ENCODE peak calls at places on chromosomes 13 and 19, in six cellular contexts. One of them, this sample, is unnamed.

GRCh38 chr19:7673995-7674667 is 2.8 kb upstream of the MCEMP1 start:
- DNase-seq in lower leg skin: peak
- DNase-seq in NCI-H1436 treated with DMSO at 0.1 percent for 48 hours: no peak
- DNase-seq in activated CD4-positive, alpha-beta memory T cell treated with anti-CD3 and anti-CD28 coated beads, Interleukin-2, amount 10 ng/mL, durations not matched to agents 7 days and 5 days: peak
- DNase-seq in A172: peak
- DNase-seq in WTC11: peak
- DNase-seq in this sample: peak

GRCh38 chr13:29605860-29606526 is 10.5 kb upstream of the SLC7A1 start:
- DNase-seq in lower leg skin: no peak
- DNase-seq in NCI-H1436 treated with DMSO at 0.1 percent for 48 hours: no peak
- DNase-seq in activated CD4-positive, alpha-beta memory T cell treated with anti-CD3 and anti-CD28 coated beads, Interleukin-2, amount 10 ng/mL, durations not matched to agents 7 days and 5 days: no peak
- DNase-seq in A172: no peak
- DNase-seq in WTC11: no peak
- DNase-seq in this sample: no peak

GRCh38 chr13:66624302-66624701 is 605.8 kb downstream of the PCDH9 start:
- DNase-seq in lower leg skin: no peak
- DNase-seq in NCI-H1436 treated with DMSO at 0.1 percent for 48 hours: no peak
- DNase-seq in activated CD4-positive, alpha-beta memory T cell treated with anti-CD3 and anti-CD28 coated beads, Interleukin-2, amount 10 ng/mL, durations not matched to agents 7 days and 5 days: no peak
- DNase-seq in A172: no peak
- DNase-seq in WTC11: no peak
- DNase-seq in this sample: peak

GRCh38 chr19:6101291-6101690 is 9.0 kb downstream of the RFX2 start:
- DNase-seq in lower leg skin: no peak
- DNase-seq in NCI-H1436 treated with DMSO at 0.1 percent for 48 hours: no peak
- DNase-seq in activated CD4-positive, alpha-beta memory T cell treated with anti-CD3 and anti-CD28 coated beads, Interleukin-2, amount 10 ng/mL, durations not matched to agents 7 days and 5 days: no peak
- DNase-seq in A172: no peak
- DNase-seq in WTC11: no peak
- DNase-seq in this sample: no peak

GRCh38 chr13:92951273-92951820 is 275.3 kb upstream of the GPC6 start:
- DNase-seq in lower leg skin: no peak
- DNase-seq in NCI-H1436 treated with DMSO at 0.1 percent for 48 hours: no peak
- DNase-seq in activated CD4-positive, alpha-beta memory T cell treated with anti-CD3 and anti-CD28 coated beads, Interleukin-2, amount 10 ng/mL, durations not matched to agents 7 days and 5 days: no peak
- DNase-seq in A172: no peak
- DNase-seq in WTC11: no peak
- DNase-seq in this sample: peak

GRCh38 chr13:48643159-48643558 is 10.6 kb upstream of the CYSLTR2 start:
- DNase-seq in lower leg skin: no peak
- DNase-seq in NCI-H1436 treated with DMSO at 0.1 percent for 48 hours: no peak
- DNase-seq in activated CD4-positive, alpha-beta memory T cell treated with anti-CD3 and anti-CD28 coated beads, Interleukin-2, amount 10 ng/mL, durations not matched to agents 7 days and 5 days: no peak
- DNase-seq in A172: no peak
- DNase-seq in WTC11: no peak
- DNase-seq in this sample: no peak

GRCh38 chr13:34277971-34278370 is 460.0 kb downstream of the RFC3 start:
- DNase-seq in lower leg skin: no peak
- DNase-seq in NCI-H1436 treated with DMSO at 0.1 percent for 48 hours: no peak
- DNase-seq in activated CD4-positive, alpha-beta memory T cell treated with anti-CD3 and anti-CD28 coated beads, Interleukin-2, amount 10 ng/mL, durations not matched to agents 7 days and 5 days: no peak
- DNase-seq in A172: no peak
- DNase-seq in WTC11: no peak
- DNase-seq in this sample: peak

GRCh38 chr13:108929532-108929931 is 300.1 kb downstream of the MYO16 start:
- DNase-seq in lower leg skin: no peak
- DNase-seq in NCI-H1436 treated with DMSO at 0.1 percent for 48 hours: no peak
- DNase-seq in activated CD4-positive, alpha-beta memory T cell treated with anti-CD3 and anti-CD28 coated beads, Interleukin-2, amount 10 ng/mL, durations not matched to agents 7 days and 5 days: no peak
- DNase-seq in A172: no peak
- DNase-seq in WTC11: no peak
- DNase-seq in this sample: peak

GRCh38 chr19:35310811-35311465 is 18.0 kb upstream of the CD22 start:
- DNase-seq in lower leg skin: no peak
- DNase-seq in NCI-H1436 treated with DMSO at 0.1 percent for 48 hours: no peak
- DNase-seq in activated CD4-positive, alpha-beta memory T cell treated with anti-CD3 and anti-CD28 coated beads, Interleukin-2, amount 10 ng/mL, durations not matched to agents 7 days and 5 days: no peak
- DNase-seq in A172: no peak
- DNase-seq in WTC11: no peak
- DNase-seq in this sample: no peak

GRCh38 chr13:29934531-29935308 is 84.3 kb upstream of the UBL3 start:
- DNase-seq in lower leg skin: no peak
- DNase-seq in NCI-H1436 treated with DMSO at 0.1 percent for 48 hours: no peak
- DNase-seq in activated CD4-positive, alpha-beta memory T cell treated with anti-CD3 and anti-CD28 coated beads, Interleukin-2, amount 10 ng/mL, durations not matched to agents 7 days and 5 days: peak
- DNase-seq in A172: no peak
- DNase-seq in WTC11: no peak
- DNase-seq in this sample: no peak

GRCh38 chr19:38082256-38083118 is 141.5 kb downstream of the DPF1 start:
- DNase-seq in lower leg skin: no peak
- DNase-seq in NCI-H1436 treated with DMSO at 0.1 percent for 48 hours: no peak
- DNase-seq in activated CD4-positive, alpha-beta memory T cell treated with anti-CD3 and anti-CD28 coated beads, Interleukin-2, amount 10 ng/mL, durations not matched to agents 7 days and 5 days: no peak
- DNase-seq in A172: no peak
- DNase-seq in WTC11: no peak
- DNase-seq in this sample: no peak

GRCh38 chr13:22483276-22483675 is 697.5 kb upstream of the SGCG start:
- DNase-seq in lower leg skin: no peak
- DNase-seq in NCI-H1436 treated with DMSO at 0.1 percent for 48 hours: no peak
- DNase-seq in activated CD4-positive, alpha-beta memory T cell treated with anti-CD3 and anti-CD28 coated beads, Interleukin-2, amount 10 ng/mL, durations not matched to agents 7 days and 5 days: no peak
- DNase-seq in A172: no peak
- DNase-seq in WTC11: no peak
- DNase-seq in this sample: no peak

GRCh38 chr19:18794692-18795091 is 3.6 kb upstream of the COMP start:
- DNase-seq in lower leg skin: no peak
- DNase-seq in NCI-H1436 treated with DMSO at 0.1 percent for 48 hours: no peak
- DNase-seq in activated CD4-positive, alpha-beta memory T cell treated with anti-CD3 and anti-CD28 coated beads, Interleukin-2, amount 10 ng/mL, durations not matched to agents 7 days and 5 days: no peak
- DNase-seq in A172: no peak
- DNase-seq in WTC11: no peak
- DNase-seq in this sample: no peak

GRCh38 chr13:103282571-103283450 is 216.6 kb upstream of the SLC10A2 start:
- DNase-seq in lower leg skin: no peak
- DNase-seq in NCI-H1436 treated with DMSO at 0.1 percent for 48 hours: no peak
- DNase-seq in activated CD4-positive, alpha-beta memory T cell treated with anti-CD3 and anti-CD28 coated beads, Interleukin-2, amount 10 ng/mL, durations not matched to agents 7 days and 5 days: no peak
- DNase-seq in A172: peak
- DNase-seq in WTC11: no peak
- DNase-seq in this sample: peak

GRCh38 chr19:1823020-1823419 is 10.9 kb upstream of the ATP8B3 start:
- DNase-seq in lower leg skin: no peak
- DNase-seq in NCI-H1436 treated with DMSO at 0.1 percent for 48 hours: no peak
- DNase-seq in activated CD4-positive, alpha-beta memory T cell treated with anti-CD3 and anti-CD28 coated beads, Interleukin-2, amount 10 ng/mL, durations not matched to agents 7 days and 5 days: no peak
- DNase-seq in A172: no peak
- DNase-seq in WTC11: no peak
- DNase-seq in this sample: no peak

GRCh38 chr13:99926014-99926731 is 45.4 kb downstream of the ZIC5 start:
- DNase-seq in lower leg skin: no peak
- DNase-seq in NCI-H1436 treated with DMSO at 0.1 percent for 48 hours: no peak
- DNase-seq in activated CD4-positive, alpha-beta memory T cell treated with anti-CD3 and anti-CD28 coated beads, Interleukin-2, amount 10 ng/mL, durations not matched to agents 7 days and 5 days: no peak
- DNase-seq in A172: peak
- DNase-seq in WTC11: no peak
- DNase-seq in this sample: peak

GRCh38 chr13:41649659-41650058 is 192.3 kb downstream of the RGCC start:
- DNase-seq in lower leg skin: no peak
- DNase-seq in NCI-H1436 treated with DMSO at 0.1 percent for 48 hours: no peak
- DNase-seq in activated CD4-positive, alpha-beta memory T cell treated with anti-CD3 and anti-CD28 coated beads, Interleukin-2, amount 10 ng/mL, durations not matched to agents 7 days and 5 days: no peak
- DNase-seq in A172: no peak
- DNase-seq in WTC11: peak
- DNase-seq in this sample: peak

GRCh38 chr19:40191836-40192646 is 815 bp downstream of the MAP3K10 start:
- DNase-seq in lower leg skin: no peak
- DNase-seq in NCI-H1436 treated with DMSO at 0.1 percent for 48 hours: no peak
- DNase-seq in activated CD4-positive, alpha-beta memory T cell treated with anti-CD3 and anti-CD28 coated beads, Interleukin-2, amount 10 ng/mL, durations not matched to agents 7 days and 5 days: peak
- DNase-seq in A172: no peak
- DNase-seq in WTC11: peak
- DNase-seq in this sample: no peak

GRCh38 chr19:347946-348861 is 3.6 kb upstream of the MIER2 start:
- DNase-seq in lower leg skin: no peak
- DNase-seq in NCI-H1436 treated with DMSO at 0.1 percent for 48 hours: no peak
- DNase-seq in activated CD4-positive, alpha-beta memory T cell treated with anti-CD3 and anti-CD28 coated beads, Interleukin-2, amount 10 ng/mL, durations not matched to agents 7 days and 5 days: no peak
- DNase-seq in A172: peak
- DNase-seq in WTC11: peak
- DNase-seq in this sample: no peak

GRCh38 chr19:45767881-45768643 is 990 bp downstream of the SIX5 start:
- DNase-seq in lower leg skin: peak
- DNase-seq in NCI-H1436 treated with DMSO at 0.1 percent for 48 hours: no peak
- DNase-seq in activated CD4-positive, alpha-beta memory T cell treated with anti-CD3 and anti-CD28 coated beads, Interleukin-2, amount 10 ng/mL, durations not matched to agents 7 days and 5 days: no peak
- DNase-seq in A172: no peak
- DNase-seq in WTC11: peak
- DNase-seq in this sample: peak

GRCh38 chr13:27925220-27925991 is 5.6 kb downstream of the PDX1 start:
- DNase-seq in lower leg skin: no peak
- DNase-seq in NCI-H1436 treated with DMSO at 0.1 percent for 48 hours: no peak
- DNase-seq in activated CD4-positive, alpha-beta memory T cell treated with anti-CD3 and anti-CD28 coated beads, Interleukin-2, amount 10 ng/mL, durations not matched to agents 7 days and 5 days: no peak
- DNase-seq in A172: no peak
- DNase-seq in WTC11: no peak
- DNase-seq in this sample: no peak

GRCh38 chr13:19183676-19184075 is 2.1 kb upstream of the TUBA3C start:
- DNase-seq in lower leg skin: peak
- DNase-seq in NCI-H1436 treated with DMSO at 0.1 percent for 48 hours: no peak
- DNase-seq in activated CD4-positive, alpha-beta memory T cell treated with anti-CD3 and anti-CD28 coated beads, Interleukin-2, amount 10 ng/mL, durations not matched to agents 7 days and 5 days: no peak
- DNase-seq in A172: no peak
- DNase-seq in WTC11: no peak
- DNase-seq in this sample: no peak

GRCh38 chr19:54481326-54481930 is 8.3 kb upstream of the CDC42EP5 start:
- DNase-seq in lower leg skin: no peak
- DNase-seq in NCI-H1436 treated with DMSO at 0.1 percent for 48 hours: no peak
- DNase-seq in activated CD4-positive, alpha-beta memory T cell treated with anti-CD3 and anti-CD28 coated beads, Interleukin-2, amount 10 ng/mL, durations not matched to agents 7 days and 5 days: peak
- DNase-seq in A172: peak
- DNase-seq in WTC11: peak
- DNase-seq in this sample: peak

GRCh38 chr19:55456347-55456746 is 5.1 kb downstream of the ISOC2 start:
- DNase-seq in lower leg skin: no peak
- DNase-seq in NCI-H1436 treated with DMSO at 0.1 percent for 48 hours: no peak
- DNase-seq in activated CD4-positive, alpha-beta memory T cell treated with anti-CD3 and anti-CD28 coated beads, Interleukin-2, amount 10 ng/mL, durations not matched to agents 7 days and 5 days: no peak
- DNase-seq in A172: no peak
- DNase-seq in WTC11: no peak
- DNase-seq in this sample: no peak

GRCh38 chr19:3224346-3225325 is at the start of gene CELF5:
- DNase-seq in lower leg skin: no peak
- DNase-seq in NCI-H1436 treated with DMSO at 0.1 percent for 48 hours: no peak
- DNase-seq in activated CD4-positive, alpha-beta memory T cell treated with anti-CD3 and anti-CD28 coated beads, Interleukin-2, amount 10 ng/mL, durations not matched to agents 7 days and 5 days: peak
- DNase-seq in A172: peak
- DNase-seq in WTC11: peak
- DNase-seq in this sample: no peak

GRCh38 chr19:2372076-2372612 is 12.1 kb downstream of the TMPRSS9 start:
- DNase-seq in lower leg skin: no peak
- DNase-seq in NCI-H1436 treated with DMSO at 0.1 percent for 48 hours: no peak
- DNase-seq in activated CD4-positive, alpha-beta memory T cell treated with anti-CD3 and anti-CD28 coated beads, Interleukin-2, amount 10 ng/mL, durations not matched to agents 7 days and 5 days: no peak
- DNase-seq in A172: no peak
- DNase-seq in WTC11: no peak
- DNase-seq in this sample: no peak

GRCh38 chr19:35713904-35714440 is 3.8 kb upstream of the KMT2B start:
- DNase-seq in lower leg skin: no peak
- DNase-seq in NCI-H1436 treated with DMSO at 0.1 percent for 48 hours: no peak
- DNase-seq in activated CD4-positive, alpha-beta memory T cell treated with anti-CD3 and anti-CD28 coated beads, Interleukin-2, amount 10 ng/mL, durations not matched to agents 7 days and 5 days: no peak
- DNase-seq in A172: no peak
- DNase-seq in WTC11: no peak
- DNase-seq in this sample: no peak

GRCh38 chr19:12867120-12868099 is 13.8 kb downstream of the DNASE2 start:
- DNase-seq in lower leg skin: no peak
- DNase-seq in NCI-H1436 treated with DMSO at 0.1 percent for 48 hours: no peak
- DNase-seq in activated CD4-positive, alpha-beta memory T cell treated with anti-CD3 and anti-CD28 coated beads, Interleukin-2, amount 10 ng/mL, durations not matched to agents 7 days and 5 days: peak
- DNase-seq in A172: no peak
- DNase-seq in WTC11: peak
- DNase-seq in this sample: peak

GRCh38 chr13:35771898-35772297 is 295.4 kb upstream of the MAB21L1 start:
- DNase-seq in lower leg skin: no peak
- DNase-seq in NCI-H1436 treated with DMSO at 0.1 percent for 48 hours: no peak
- DNase-seq in activated CD4-positive, alpha-beta memory T cell treated with anti-CD3 and anti-CD28 coated beads, Interleukin-2, amount 10 ng/mL, durations not matched to agents 7 days and 5 days: no peak
- DNase-seq in A172: peak
- DNase-seq in WTC11: no peak
- DNase-seq in this sample: peak

GRCh38 chr13:50612717-50613116 is 230.8 kb downstream of the DLEU7 start:
- DNase-seq in lower leg skin: no peak
- DNase-seq in NCI-H1436 treated with DMSO at 0.1 percent for 48 hours: no peak
- DNase-seq in activated CD4-positive, alpha-beta memory T cell treated with anti-CD3 and anti-CD28 coated beads, Interleukin-2, amount 10 ng/mL, durations not matched to agents 7 days and 5 days: no peak
- DNase-seq in A172: no peak
- DNase-seq in WTC11: no peak
- DNase-seq in this sample: no peak

GRCh38 chr19:38021356-38021755 is 114.3 kb downstream of the SIPA1L3 start:
- DNase-seq in lower leg skin: no peak
- DNase-seq in NCI-H1436 treated with DMSO at 0.1 percent for 48 hours: no peak
- DNase-seq in activated CD4-positive, alpha-beta memory T cell treated with anti-CD3 and anti-CD28 coated beads, Interleukin-2, amount 10 ng/mL, durations not matched to agents 7 days and 5 days: no peak
- DNase-seq in A172: no peak
- DNase-seq in WTC11: no peak
- DNase-seq in this sample: no peak

GRCh38 chr19:18939922-18940775 is 868 bp downstream of the HOMER3 start:
- DNase-seq in lower leg skin: peak
- DNase-seq in NCI-H1436 treated with DMSO at 0.1 percent for 48 hours: no peak
- DNase-seq in activated CD4-positive, alpha-beta memory T cell treated with anti-CD3 and anti-CD28 coated beads, Interleukin-2, amount 10 ng/mL, durations not matched to agents 7 days and 5 days: no peak
- DNase-seq in A172: peak
- DNase-seq in WTC11: peak
- DNase-seq in this sample: peak

GRCh38 chr13:85512421-85512820 is 286.8 kb downstream of the SLITRK6 start:
- DNase-seq in lower leg skin: no peak
- DNase-seq in NCI-H1436 treated with DMSO at 0.1 percent for 48 hours: no peak
- DNase-seq in activated CD4-positive, alpha-beta memory T cell treated with anti-CD3 and anti-CD28 coated beads, Interleukin-2, amount 10 ng/mL, durations not matched to agents 7 days and 5 days: no peak
- DNase-seq in A172: no peak
- DNase-seq in WTC11: no peak
- DNase-seq in this sample: peak

This sample was measured in amniotic epithelial cell.